ENCODE peak calls at places on chromosome 19, in ten cellular contexts. R, N, Q, I, H, G, P, J, B and L are unnamed samples.

GRCh38 chr19:7426986-7427385 is 61.8 kb downstream of the PEX11G start:
- DNase-seq in R (peak; percentile 52), N (no peak), Q (peak; percentile 57), I (peak; percentile 10), H (no peak), G (no peak), P (no peak), J (no peak), B (no peak), L (no peak)

GRCh38 chr19:34452671-34453253 is 24.6 kb downstream of the UBA2 start:
- DNase-seq in R (no peak), N (no peak), Q (no peak), I (no peak), H (no peak), G (peak; percentile 53), P (no peak), J (no peak), B (no peak), L (no peak)

GRCh38 chr19:45769821-45770191 is 754 bp upstream of the SIX5 start:
- DNase-seq in R (peak; percentile 83), N (no peak), Q (peak; percentile 50), I (no peak), H (no peak), G (peak; percentile 40), P (no peak), J (no peak), B (no peak), L (peak; percentile 66)

GRCh38 chr19:33502991-33503790 is 18.4 kb downstream of the PEPD start:
- DNase-seq in R (no peak), N (no peak), Q (no peak), I (no peak), H (no peak), G (no peak), P (no peak), J (no peak), B (no peak), L (no peak)

GRCh38 chr19:13619203-13619632 is 112.9 kb upstream of the CACNA1A start:
- DNase-seq in R (no peak), N (no peak), Q (no peak), I (no peak), H (no peak), G (peak; percentile 6), P (no peak), J (no peak), B (no peak), L (no peak)

GRCh38 chr19:12872941-12873890 is 8.0 kb downstream of the DNASE2 start:
- DNase-seq in R (peak; percentile 75), N (no peak), Q (peak; percentile 60), I (peak; percentile 23), H (no peak), G (no peak), P (no peak), J (no peak), B (no peak), L (no peak)

GRCh38 chr19:7607874-7608560 is 12.4 kb downstream of the CAMSAP3 start:
- DNase-seq in R (peak; percentile 44), N (no peak), Q (no peak), I (no peak), H (no peak), G (no peak), P (no peak), J (no peak), B (no peak), L (no peak)

GRCh38 chr19:6535558-6536137 is 4.8 kb downstream of the TNFSF9 start:
- DNase-seq in R (no peak), N (no peak), Q (no peak), I (no peak), H (no peak), G (no peak), P (no peak), J (no peak), B (no peak), L (no peak)

GRCh38 chr19:19120308-19121156 is 17.7 kb downstream of the TMEM161A start:
- DNase-seq in R (no peak), N (no peak), Q (peak; percentile 50), I (no peak), H (no peak), G (peak; percentile 62), P (no peak), J (no peak), B (no peak), L (no peak)